ENCODE peak calls at places on chromosomes 11 and 22, in five cellular contexts. T is K562, F is IMR-90, A is SK-N-SH, H is GM12878. Y is an unnamed sample.
A peak's percentile ranks its signal among the peaks of the same experiment; 100 is the strongest.

GRCh38 chr11:79400717-79401330 is 40.0 kb downstream of the TENM4 start:
- DNase-seq in T (peak; percentile 10), F (peak; percentile 25), A (peak; percentile 57), H (no peak), Y (peak; percentile 22)

GRCh38 chr11:65546217-65546958 is 11.8 kb downstream of the LTBP3 start:
- DNase-seq in T (peak; percentile 98), F (no peak), A (peak; percentile 88), H (no peak), Y (peak; percentile 49)

GRCh38 chr11:28526406-28526751 is 418.2 kb downstream of the METTL15 start:
- DNase-seq in T (no peak), F (peak; percentile 25), A (no peak), H (no peak), Y (peak; percentile 40)

GRCh38 chr11:29022676-29023075 is 914.5 kb downstream of the METTL15 start:
- DNase-seq in T (no peak), F (no peak), A (no peak), H (no peak), Y (no peak)

GRCh38 chr22:17576475-17576874 is 13.2 kb downstream of the SLC25A18 start:
- DNase-seq in T (peak; percentile 31), F (peak; percentile 65), A (no peak), H (no peak), Y (no peak)

GRCh38 chr11:16469968-16470367 is 113.6 kb upstream of the SOX6 start:
- DNase-seq in T (no peak), F (no peak), A (no peak), H (no peak), Y (no peak)

GRCh38 chr22:24521791-24522245 is 26.7 kb downstream of the UPB1 start:
- DNase-seq in T (peak; percentile 33), F (peak; percentile 60), A (peak; percentile 72), H (no peak), Y (peak; percentile 71)

GRCh38 chr11:87743002-87743401 is 432.2 kb downstream of the RAB38 start:
- DNase-seq in T (no peak), F (no peak), A (no peak), H (no peak), Y (no peak)

GRCh38 chr22:45246060-45246985 is 5.6 kb upstream of the KIAA0930 start:
- DNase-seq in T (no peak), F (peak; percentile 99), A (peak; percentile 73), H (no peak), Y (peak; percentile 97)
- TF ChIP-seq RCOR1 in T (no peak), F (peak; percentile 81), A (peak; percentile 63), H (no peak), Y (no peak)

DNA sequence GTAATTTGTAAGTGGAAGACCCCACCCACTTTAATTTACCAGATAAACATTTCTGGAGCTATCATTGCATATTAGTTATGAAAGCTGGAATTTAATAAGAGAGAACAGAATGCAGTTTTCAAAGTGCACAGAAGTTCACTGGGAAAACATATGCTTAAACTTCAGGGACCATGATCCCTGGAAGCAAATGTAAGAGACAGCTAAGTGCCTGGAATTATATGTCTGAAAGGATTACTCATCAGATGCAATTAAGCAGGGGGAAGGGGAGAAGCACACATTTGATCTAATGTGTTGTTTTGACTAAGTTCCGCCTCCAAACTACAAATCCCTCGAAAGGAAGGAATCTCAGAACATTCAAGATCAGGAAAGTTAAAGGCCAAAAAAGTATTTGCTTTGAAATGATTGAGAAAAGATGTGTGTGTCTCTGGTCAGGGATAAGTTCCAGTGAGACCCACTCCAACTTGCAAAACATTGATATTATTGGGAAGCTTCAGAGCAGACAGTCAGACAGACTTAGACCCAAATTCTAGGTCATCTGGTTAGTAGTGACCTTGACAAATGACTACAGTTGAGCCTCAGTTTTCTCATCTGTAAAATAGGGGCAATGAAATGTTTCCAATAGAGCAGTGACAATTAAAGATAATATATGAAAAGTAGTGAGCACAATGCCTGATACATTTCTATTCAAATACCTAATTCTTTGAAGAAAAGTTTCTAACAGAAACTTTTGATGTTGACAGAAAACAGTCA is 147.6 kb downstream of the ME3 start:
- DNase-seq in T (no peak), F (peak; percentile 73), A (peak; percentile 16), H (no peak), Y (peak; percentile 69)
- TF ChIP-seq RCOR1 in T (no peak), F (peak; percentile 87), A (no peak), H (no peak), Y (no peak)

GRCh38 chr11:123191939-123192338 is 3.1 kb downstream of the CLMP start:
- DNase-seq in T (no peak), F (no peak), A (no peak), H (no peak), Y (no peak)

GRCh38 chr11:123193742-123194141 is 1.3 kb downstream of the CLMP start:
- DNase-seq in T (no peak), F (no peak), A (peak; percentile 52), H (no peak), Y (no peak)

GRCh38 chr11:123196060-123196714 is 1.1 kb upstream of the CLMP start:
- DNase-seq in T (no peak), F (no peak), A (no peak), H (no peak), Y (no peak)

GRCh38 chr11:123195182-123196059 is at the start of gene CLMP:
- DNase-seq in T (no peak), F (peak; percentile 82), A (peak; percentile 91), H (no peak), Y (peak; percentile 35)

DNA sequence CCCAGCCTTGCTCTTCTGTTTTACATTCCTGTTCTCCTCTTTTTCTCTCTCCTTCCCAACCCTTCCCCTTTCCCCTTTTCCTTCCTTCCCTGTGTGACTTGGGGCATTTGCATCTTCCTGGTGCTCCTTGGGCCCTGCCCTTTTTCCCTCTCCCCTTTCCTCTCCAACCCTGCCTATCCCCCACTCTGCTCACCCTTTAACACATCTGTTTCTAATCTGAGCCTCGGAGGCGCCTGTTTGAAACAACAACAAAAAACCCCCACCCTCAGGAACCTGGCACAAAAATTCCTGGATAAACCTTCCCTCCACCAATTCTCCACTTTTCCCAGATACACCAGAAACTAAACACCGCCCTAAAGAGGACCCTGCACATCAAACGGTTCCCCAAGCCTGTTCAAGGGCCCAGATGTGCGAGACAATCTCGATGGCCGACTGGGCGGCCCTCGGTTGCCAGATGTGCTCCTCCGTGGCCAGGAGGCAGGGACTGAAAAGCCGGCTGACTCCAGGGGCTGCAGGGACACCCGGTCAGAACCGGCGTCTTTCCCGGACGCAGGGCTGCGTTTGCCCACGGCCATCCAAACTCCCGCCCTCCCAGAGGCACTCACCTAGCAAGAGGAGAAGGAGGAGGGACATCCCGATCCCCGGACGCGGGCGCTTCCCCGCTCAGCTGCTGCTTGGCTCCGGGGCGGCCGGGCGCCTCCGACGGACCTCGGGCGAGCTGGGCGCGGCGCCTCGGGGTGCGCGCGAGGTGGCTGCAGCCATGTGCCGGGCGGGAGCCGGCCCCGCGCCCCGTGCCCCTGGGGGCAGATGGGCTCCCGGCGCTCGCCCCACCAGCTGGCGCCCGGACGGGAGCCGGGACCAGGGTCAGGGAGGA is 503 bp downstream of the CLMP start:
- DNase-seq in T (no peak), F (peak; percentile 48), A (peak; percentile 86), H (no peak), Y (peak; percentile 39)
- TF ChIP-seq RCOR1 in T (no peak), F (no peak), A (no peak), H (no peak), Y (no peak)

DNA sequence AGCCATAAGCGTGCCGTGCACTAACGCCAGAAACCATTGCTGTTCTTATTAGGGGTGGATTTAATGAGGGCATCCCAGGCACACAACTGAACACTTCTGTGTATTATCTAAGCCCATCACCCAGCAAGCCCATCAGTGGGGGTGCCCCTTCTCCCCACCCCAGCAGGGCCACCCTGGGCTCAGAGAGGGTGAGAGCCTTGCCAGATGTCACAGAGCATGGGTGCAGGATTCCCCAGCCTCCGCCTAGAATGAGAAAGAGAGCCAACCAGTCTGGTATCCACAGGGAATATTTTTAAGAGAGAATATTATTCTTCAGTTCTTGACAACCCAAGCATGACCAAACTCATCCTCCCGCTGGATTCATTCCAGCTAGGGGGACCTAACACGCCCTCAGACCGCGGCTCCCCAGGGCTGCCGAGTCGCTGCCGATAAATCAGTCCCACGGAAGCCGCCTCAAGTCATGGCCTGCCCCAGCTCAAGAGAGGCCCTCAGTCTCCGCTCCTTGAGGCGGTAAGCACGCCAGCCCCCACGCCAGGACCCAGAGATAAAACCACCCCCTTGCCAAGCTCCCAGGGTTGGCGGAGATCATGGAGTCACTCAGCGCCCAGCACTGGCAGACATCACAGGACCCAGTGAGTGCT is 47.2 kb downstream of the MN1 start:
- DNase-seq in T (no peak), F (no peak), A (no peak), H (no peak), Y (no peak)
- TF ChIP-seq RCOR1 in T (no peak), F (no peak), A (no peak), H (no peak), Y (no peak)

DNA sequence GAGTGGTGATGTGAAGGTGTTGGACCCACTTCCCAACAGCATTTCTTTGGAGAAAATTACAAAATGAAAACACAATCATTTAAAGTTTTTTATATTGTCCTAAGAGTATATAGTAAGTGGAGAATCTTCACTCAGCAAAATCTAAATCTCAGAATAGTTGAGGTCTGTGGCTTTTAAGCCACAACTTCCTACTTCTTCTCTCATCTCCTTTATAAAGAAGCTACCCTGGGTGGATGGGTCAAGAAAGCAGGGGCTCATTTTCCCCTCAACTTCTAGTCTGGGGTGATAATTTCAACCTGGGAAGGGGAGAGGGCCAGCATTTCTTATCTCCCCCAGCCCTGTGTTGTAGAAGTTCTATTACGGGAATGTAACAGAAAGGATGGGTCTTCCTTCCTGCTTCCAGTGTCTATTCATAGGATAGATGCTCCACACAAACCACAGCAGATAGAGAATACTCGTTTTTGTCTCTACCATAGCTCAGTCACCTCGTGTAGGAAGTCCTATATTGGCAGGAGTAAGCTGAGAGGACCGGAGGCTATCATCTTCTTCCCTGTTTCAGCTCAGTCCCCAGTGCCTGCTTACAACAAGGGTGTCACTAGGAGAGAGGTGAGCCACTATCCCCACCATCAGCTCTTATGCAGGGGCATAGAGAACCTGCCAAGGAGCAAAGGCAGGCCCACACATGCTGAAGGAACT is 341.5 kb downstream of the CASP12 start:
- DNase-seq in T (no peak), F (no peak), A (no peak), H (no peak), Y (no peak)
- TF ChIP-seq RCOR1 in T (no peak), F (no peak), A (no peak), H (no peak), Y (no peak)